ENCODE peak calls at places on chromosome 2, in five cellular contexts. W, A, V, H and D are unnamed samples.

GRCh38 chr2:71609958-71610357 is 156.6 kb downstream of the DYSF start:
- DNase-seq in W (peak), A (peak), V (no peak), H (no peak), D (no peak)

GRCh38 chr2:114729025-114729424 is 286.6 kb downstream of the DPP10 start:
- DNase-seq in W (no peak), A (no peak), V (no peak), H (no peak), D (peak)

GRCh38 chr2:31354837-31355236 is 59.7 kb downstream of the XDH start:
- DNase-seq in W (no peak), A (no peak), V (no peak), H (no peak), D (peak)

GRCh38 chr2:239187464-239188253 is 213.2 kb downstream of the HDAC4 start:
- DNase-seq in W (no peak), A (no peak), V (no peak), H (peak), D (no peak)

GRCh38 chr2:48232351-48232750 is 297.6 kb upstream of the STON1 start:
- DNase-seq in W (no peak), A (no peak), V (no peak), H (no peak), D (no peak)

GRCh38 chr2:173150087-173150486 is 74.4 kb downstream of the MAP3K20 start:
- DNase-seq in W (no peak), A (no peak), V (no peak), H (no peak), D (no peak)

GRCh38 chr2:47155091-47155876 is at the start of gene STPG4:
- DNase-seq in W (no peak), A (no peak), V (no peak), H (no peak), D (no peak)

GRCh38 chr2:99066075-99066557 is 75.4 kb upstream of the C2orf15 start:
- DNase-seq in W (no peak), A (peak), V (peak), H (no peak), D (peak)

GRCh38 chr2:235366847-235367246 is 127.0 kb upstream of the AGAP1 start:
- DNase-seq in W (no peak), A (no peak), V (no peak), H (no peak), D (no peak)

GRCh38 chr2:62475172-62476011 is 30.6 kb downstream of the TMEM17 start:
- DNase-seq in W (no peak), A (peak), V (no peak), H (no peak), D (peak)
- H3K9ac ChIP-seq in W (no peak), A (no peak), V (no peak), H (no peak), D (no peak)

DNA sequence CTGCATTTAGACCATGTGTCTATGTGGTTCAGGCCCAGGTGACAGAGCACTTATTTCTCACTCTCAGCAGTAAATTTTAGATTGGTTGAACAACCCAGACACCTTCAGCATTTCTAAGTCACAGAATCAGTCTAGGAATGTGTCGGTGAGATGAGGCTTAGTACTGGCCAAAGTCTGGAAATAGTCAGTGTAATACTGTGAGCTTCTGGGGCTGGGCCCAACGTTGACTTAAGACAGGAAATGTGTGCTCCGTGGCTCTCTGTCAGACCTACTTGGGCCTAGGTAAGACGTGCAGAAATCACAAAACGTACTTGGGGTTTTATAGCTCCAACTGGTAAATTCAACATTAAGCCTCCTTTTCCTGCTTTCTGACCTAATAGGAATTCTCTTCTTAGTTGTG is 160.3 kb upstream of the COL3A1 start:
- DNase-seq in W (no peak), A (no peak), V (no peak), H (no peak), D (peak)
- H3K9ac ChIP-seq in W (no peak), A (no peak), V (no peak), H (no peak), D (no peak)

DNA sequence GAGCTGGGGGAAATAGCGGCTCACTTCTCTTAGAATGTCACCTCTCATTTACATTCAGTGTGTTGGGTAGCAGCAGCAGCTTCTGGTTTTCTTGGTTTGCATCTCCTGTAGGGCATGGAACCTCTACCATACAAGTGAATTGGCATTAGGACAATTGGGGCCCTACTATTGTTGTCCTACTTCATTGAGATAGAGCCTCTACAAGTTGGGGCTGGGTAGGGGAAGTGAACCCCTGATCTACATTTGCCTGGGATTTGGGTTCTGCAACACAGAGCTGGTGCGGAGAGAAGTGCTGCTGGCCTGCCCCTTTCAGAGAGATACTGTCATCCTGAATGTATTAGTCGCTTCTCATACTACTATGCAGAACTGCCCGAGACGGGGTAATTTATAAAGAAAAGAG is 391.6 kb upstream of the HS6ST1 start:
- DNase-seq in W (no peak), A (no peak), V (peak), H (no peak), D (no peak)
- H3K9ac ChIP-seq in W (no peak), A (no peak), V (peak), H (no peak), D (no peak)

GRCh38 chr2:9473985-9474360 is 378 bp upstream of the IAH1 start:
- DNase-seq in W (peak), A (peak), V (peak), H (peak), D (no peak)
- H3K9ac ChIP-seq in W (peak), A (peak), V (peak), H (peak), D (peak)

GRCh38 chr2:157876771-157877108 is 610 bp upstream of the ACVR1 start:
- DNase-seq in W (no peak), A (no peak), V (no peak), H (no peak), D (no peak)
- H3K9ac ChIP-seq in W (peak), A (peak), V (peak), H (no peak), D (peak)

DNA sequence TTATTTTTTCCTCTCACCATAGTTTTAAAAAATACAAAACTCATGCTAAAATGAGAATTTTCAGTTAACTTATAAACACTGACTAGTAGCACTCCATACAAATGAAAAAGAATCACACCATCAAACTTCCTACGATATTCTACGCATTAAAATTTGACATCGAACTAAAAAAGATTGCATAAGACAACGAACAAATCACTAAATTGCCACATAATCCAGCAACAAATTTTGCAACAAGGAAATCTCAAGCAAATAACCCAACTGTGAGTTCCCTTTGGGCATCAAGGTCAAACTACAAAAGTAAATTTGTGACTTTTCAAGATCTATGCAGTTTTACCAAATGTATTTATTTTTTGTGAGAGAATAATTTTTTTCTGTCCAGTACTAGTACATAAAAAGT is 1.5 kb downstream of the MAP3K2 start:
- DNase-seq in W (no peak), A (no peak), V (no peak), H (no peak), D (no peak)
- H3K9ac ChIP-seq in W (no peak), A (peak), V (peak), H (no peak), D (no peak)

GRCh38 chr2:180676520-180676919 is 303.9 kb upstream of the UBE2E3 start:
- DNase-seq in W (no peak), A (no peak), V (no peak), H (no peak), D (no peak)
- H3K9ac ChIP-seq in W (no peak), A (no peak), V (no peak), H (no peak), D (no peak)

GRCh38 chr2:241412144-241412543 is 56.1 kb downstream of the FARP2 start:
- DNase-seq in W (peak), A (no peak), V (no peak), H (no peak), D (no peak)
- H3K9ac ChIP-seq in W (no peak), A (no peak), V (no peak), H (no peak), D (no peak)